ENCODE peak calls at places on chromosomes 7 and 10, in six cellular contexts. One of them, this sample, is unnamed.

GRCh38 chr7:36871355-36871738 is 147.1 kb upstream of the AOAH start:
- DNase-seq in left ventricle myocardium inferior: no peak
- DNase-seq in cardiac fibroblast: no peak
- DNase-seq in body of pancreas: no peak
- DNase-seq in choroid plexus epithelial cell: no peak
- DNase-seq in heart left ventricle: no peak
- DNase-seq in this sample: no peak

GRCh38 chr10:24731942-24732341 is 8.3 kb upstream of the ARHGAP21 start:
- DNase-seq in body of pancreas: no peak
- DNase-seq in left ventricle myocardium inferior: no peak
- DNase-seq in choroid plexus epithelial cell: no peak
- DNase-seq in cardiac fibroblast: no peak
- DNase-seq in heart left ventricle: no peak
- DNase-seq in this sample: no peak

GRCh38 chr7:144526912-144527610 is 123.6 kb upstream of the NOBOX start:
- DNase-seq in left ventricle myocardium inferior: no peak
- DNase-seq in body of pancreas: no peak
- DNase-seq in cardiac fibroblast: no peak
- DNase-seq in heart left ventricle: no peak
- DNase-seq in choroid plexus epithelial cell: no peak
- DNase-seq in this sample: no peak

GRCh38 chr7:111025013-111025412 is 65.9 kb upstream of the LRRN3 start:
- DNase-seq in heart left ventricle: no peak
- DNase-seq in left ventricle myocardium inferior: no peak
- DNase-seq in cardiac fibroblast: no peak
- DNase-seq in body of pancreas: no peak
- DNase-seq in choroid plexus epithelial cell: no peak
- DNase-seq in this sample: no peak

GRCh38 chr10:124172241-124172661 is 78.9 kb upstream of the CHST15 start:
- DNase-seq in heart left ventricle: no peak
- DNase-seq in choroid plexus epithelial cell: no peak
- DNase-seq in cardiac fibroblast: peak; percentile 64
- DNase-seq in body of pancreas: no peak
- DNase-seq in left ventricle myocardium inferior: no peak
- DNase-seq in this sample: no peak

GRCh38 chr10:3886666-3887251 is 101.8 kb upstream of the KLF6 start:
- DNase-seq in choroid plexus epithelial cell: peak; percentile 99
- DNase-seq in heart left ventricle: peak; percentile 62
- DNase-seq in body of pancreas: peak; percentile 69
- DNase-seq in cardiac fibroblast: peak; percentile 93
- DNase-seq in left ventricle myocardium inferior: no peak
- DNase-seq in this sample: no peak

GRCh38 chr10:119237722-119238436 is 30.5 kb downstream of the GRK5 start:
- DNase-seq in cardiac fibroblast: no peak
- DNase-seq in left ventricle myocardium inferior: no peak
- DNase-seq in heart left ventricle: peak; percentile 45
- DNase-seq in body of pancreas: no peak
- DNase-seq in choroid plexus epithelial cell: no peak
- DNase-seq in this sample: no peak

GRCh38 chr10:122301811-122302115 is 30.7 kb downstream of the BTBD16 start:
- DNase-seq in body of pancreas: no peak
- DNase-seq in choroid plexus epithelial cell: no peak
- DNase-seq in left ventricle myocardium inferior: no peak
- DNase-seq in heart left ventricle: no peak
- DNase-seq in cardiac fibroblast: no peak
- DNase-seq in this sample: no peak

GRCh38 chr7:148264933-148265557 is 325.5 kb upstream of the C7orf33 start:
- DNase-seq in left ventricle myocardium inferior: no peak
- DNase-seq in choroid plexus epithelial cell: peak; percentile 66
- DNase-seq in body of pancreas: peak; percentile 21
- DNase-seq in heart left ventricle: no peak
- DNase-seq in cardiac fibroblast: peak; percentile 46
- DNase-seq in this sample: no peak

GRCh38 chr10:106917452-106918055 is 247.0 kb downstream of the SORCS1 start:
- DNase-seq in heart left ventricle: peak; percentile 47
- DNase-seq in choroid plexus epithelial cell: no peak
- DNase-seq in cardiac fibroblast: no peak
- DNase-seq in body of pancreas: peak; percentile 43
- DNase-seq in left ventricle myocardium inferior: no peak
- DNase-seq in this sample: no peak

GRCh38 chr7:133530682-133531081 is 277.8 kb downstream of the EXOC4 start:
- DNase-seq in left ventricle myocardium inferior: no peak
- DNase-seq in cardiac fibroblast: peak; percentile 92
- DNase-seq in heart left ventricle: no peak
- DNase-seq in choroid plexus epithelial cell: peak; percentile 90
- DNase-seq in body of pancreas: no peak
- DNase-seq in this sample: no peak

GRCh38 chr7:157855016-157855415 is 518.2 kb downstream of the DNAJB6 start:
- DNase-seq in heart left ventricle: no peak
- DNase-seq in choroid plexus epithelial cell: no peak
- DNase-seq in body of pancreas: no peak
- DNase-seq in left ventricle myocardium inferior: no peak
- DNase-seq in cardiac fibroblast: no peak
- DNase-seq in this sample: no peak

GRCh38 chr7:93551063-93551895 is 23.2 kb downstream of the CALCR start:
- DNase-seq in cardiac fibroblast: peak; percentile 69
- DNase-seq in body of pancreas: no peak
- DNase-seq in left ventricle myocardium inferior: no peak
- DNase-seq in choroid plexus epithelial cell: peak; percentile 82
- DNase-seq in heart left ventricle: no peak
- DNase-seq in this sample: no peak

GRCh38 chr7:158273138-158273651 is 314.4 kb downstream of the PTPRN2 start:
- DNase-seq in body of pancreas: no peak
- DNase-seq in heart left ventricle: no peak
- DNase-seq in left ventricle myocardium inferior: no peak
- DNase-seq in cardiac fibroblast: no peak
- DNase-seq in choroid plexus epithelial cell: no peak
- DNase-seq in this sample: no peak

GRCh38 chr10:89242840-89243586 is 8.6 kb downstream of the LIPA start:
- DNase-seq in heart left ventricle: no peak
- DNase-seq in left ventricle myocardium inferior: no peak
- DNase-seq in body of pancreas: no peak
- DNase-seq in choroid plexus epithelial cell: peak; percentile 49
- DNase-seq in cardiac fibroblast: no peak
- DNase-seq in this sample: no peak

GRCh38 chr7:143492043-143492471 is 14.4 kb downstream of the TAS2R41 start:
- DNase-seq in left ventricle myocardium inferior: no peak
- DNase-seq in choroid plexus epithelial cell: peak; percentile 95
- DNase-seq in cardiac fibroblast: peak; percentile 48
- DNase-seq in body of pancreas: no peak
- DNase-seq in heart left ventricle: no peak
- DNase-seq in this sample: no peak

GRCh38 chr10:117221156-117221711 is 19.7 kb upstream of the SLC18A2 start:
- DNase-seq in cardiac fibroblast: no peak
- DNase-seq in heart left ventricle: no peak
- DNase-seq in choroid plexus epithelial cell: no peak
- DNase-seq in left ventricle myocardium inferior: no peak
- DNase-seq in body of pancreas: no peak
- DNase-seq in this sample: no peak

DNA sequence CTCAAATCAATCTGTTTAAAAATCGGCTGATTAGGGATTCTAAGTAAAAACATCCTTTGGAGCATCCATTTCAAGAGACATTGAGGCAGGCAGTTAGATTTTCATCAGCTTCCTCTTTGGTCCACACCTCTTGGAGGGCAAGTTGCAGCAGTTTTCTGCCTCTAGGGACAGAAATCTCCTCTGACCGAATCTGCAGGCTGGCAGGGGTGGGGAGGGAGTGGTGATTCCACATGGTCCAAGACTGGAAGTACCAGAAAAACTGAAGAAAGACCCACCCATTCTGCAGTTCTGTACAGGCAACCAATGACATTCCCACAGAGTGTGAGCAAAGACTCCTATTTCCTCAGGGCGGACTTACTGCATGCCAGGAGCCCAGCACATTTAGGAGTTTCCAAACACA is 29.0 kb downstream of the FGFBP3 start:
- DNase-seq in heart left ventricle: no peak
- DNase-seq in choroid plexus epithelial cell: no peak
- DNase-seq in body of pancreas: no peak
- DNase-seq in cardiac fibroblast: peak; percentile 32
- DNase-seq in left ventricle myocardium inferior: no peak
- DNase-seq in this sample: no peak
- TF ChIP-seq CTCF in heart left ventricle: no peak
- TF ChIP-seq CTCF in choroid plexus epithelial cell: no peak
- TF ChIP-seq CTCF in body of pancreas: no peak
- TF ChIP-seq CTCF in cardiac fibroblast: no peak
- TF ChIP-seq CTCF in left ventricle myocardium inferior: no peak
- TF ChIP-seq CTCF in this sample: no peak

GRCh38 chr7:136006208-136006607 is 29.0 kb upstream of the MTPN start:
- DNase-seq in cardiac fibroblast: no peak
- DNase-seq in body of pancreas: no peak
- DNase-seq in left ventricle myocardium inferior: no peak
- DNase-seq in heart left ventricle: no peak
- DNase-seq in choroid plexus epithelial cell: no peak
- DNase-seq in this sample: no peak

GRCh38 chr7:136004083-136004482 is 26.9 kb upstream of the MTPN start:
- DNase-seq in cardiac fibroblast: no peak
- DNase-seq in left ventricle myocardium inferior: no peak
- DNase-seq in choroid plexus epithelial cell: no peak
- DNase-seq in body of pancreas: no peak
- DNase-seq in heart left ventricle: no peak
- DNase-seq in this sample: no peak

GRCh38 chr7:136012238-136012637 is 35.1 kb upstream of the MTPN start:
- DNase-seq in left ventricle myocardium inferior: no peak
- DNase-seq in body of pancreas: no peak
- DNase-seq in cardiac fibroblast: no peak
- DNase-seq in choroid plexus epithelial cell: no peak
- DNase-seq in heart left ventricle: no peak
- DNase-seq in this sample: no peak

GRCh38 chr7:136014659-136015058 is 37.5 kb upstream of the MTPN start:
- DNase-seq in body of pancreas: no peak
- DNase-seq in heart left ventricle: no peak
- DNase-seq in choroid plexus epithelial cell: no peak
- DNase-seq in left ventricle myocardium inferior: no peak
- DNase-seq in cardiac fibroblast: no peak
- DNase-seq in this sample: no peak

GRCh38 chr7:136009488-136010079 is 32.4 kb upstream of the MTPN start:
- DNase-seq in left ventricle myocardium inferior: no peak
- DNase-seq in cardiac fibroblast: peak; percentile 70
- DNase-seq in body of pancreas: no peak
- DNase-seq in heart left ventricle: no peak
- DNase-seq in choroid plexus epithelial cell: peak; percentile 71
- DNase-seq in this sample: no peak
- TF ChIP-seq CTCF in left ventricle myocardium inferior: peak; percentile 83
- TF ChIP-seq CTCF in cardiac fibroblast: peak; percentile 53
- TF ChIP-seq CTCF in body of pancreas: peak; percentile 46
- TF ChIP-seq CTCF in heart left ventricle: peak; percentile 77
- TF ChIP-seq CTCF in choroid plexus epithelial cell: peak; percentile 59
- TF ChIP-seq CTCF in this sample: peak; percentile 92

GRCh38 chr10:49512121-49512809 is 26.7 kb downstream of the ERCC6 start:
- DNase-seq in heart left ventricle: no peak
- DNase-seq in left ventricle myocardium inferior: no peak
- DNase-seq in body of pancreas: peak; percentile 22
- DNase-seq in choroid plexus epithelial cell: peak; percentile 67
- DNase-seq in cardiac fibroblast: peak; percentile 62
- DNase-seq in this sample: no peak
- TF ChIP-seq CTCF in heart left ventricle: peak; percentile 49
- TF ChIP-seq CTCF in left ventricle myocardium inferior: peak; percentile 67
- TF ChIP-seq CTCF in body of pancreas: peak; percentile 62
- TF ChIP-seq CTCF in choroid plexus epithelial cell: peak; percentile 75
- TF ChIP-seq CTCF in cardiac fibroblast: peak; percentile 66
- TF ChIP-seq CTCF in this sample: peak; percentile 71

DNA sequence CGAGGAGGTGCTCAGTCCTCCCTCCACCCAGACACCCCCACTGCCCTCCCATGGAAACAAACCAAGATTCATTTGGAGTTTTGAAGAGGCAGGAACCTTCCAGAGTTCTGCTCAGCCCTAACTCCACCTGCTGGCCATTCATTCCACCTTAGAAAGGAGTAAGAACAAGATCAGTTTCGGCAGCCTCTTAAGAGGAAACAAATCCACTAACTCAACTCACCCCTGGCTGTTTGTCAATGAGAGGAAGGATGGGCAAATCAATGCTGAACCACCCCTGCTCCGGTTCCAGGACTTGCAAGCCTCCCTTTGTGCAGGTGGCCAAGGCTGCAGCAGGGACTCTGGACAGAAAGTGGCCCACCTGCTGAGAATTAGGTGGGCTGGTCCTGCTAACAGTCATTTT is 26.2 kb downstream of the CCDC3 start:
- DNase-seq in body of pancreas: no peak
- DNase-seq in heart left ventricle: no peak
- DNase-seq in choroid plexus epithelial cell: peak; percentile 57
- DNase-seq in cardiac fibroblast: no peak
- DNase-seq in left ventricle myocardium inferior: no peak
- DNase-seq in this sample: no peak
- TF ChIP-seq CTCF in body of pancreas: no peak
- TF ChIP-seq CTCF in heart left ventricle: no peak
- TF ChIP-seq CTCF in choroid plexus epithelial cell: peak; percentile 67
- TF ChIP-seq CTCF in cardiac fibroblast: no peak
- TF ChIP-seq CTCF in left ventricle myocardium inferior: peak; percentile 8
- TF ChIP-seq CTCF in this sample: no peak

DNA sequence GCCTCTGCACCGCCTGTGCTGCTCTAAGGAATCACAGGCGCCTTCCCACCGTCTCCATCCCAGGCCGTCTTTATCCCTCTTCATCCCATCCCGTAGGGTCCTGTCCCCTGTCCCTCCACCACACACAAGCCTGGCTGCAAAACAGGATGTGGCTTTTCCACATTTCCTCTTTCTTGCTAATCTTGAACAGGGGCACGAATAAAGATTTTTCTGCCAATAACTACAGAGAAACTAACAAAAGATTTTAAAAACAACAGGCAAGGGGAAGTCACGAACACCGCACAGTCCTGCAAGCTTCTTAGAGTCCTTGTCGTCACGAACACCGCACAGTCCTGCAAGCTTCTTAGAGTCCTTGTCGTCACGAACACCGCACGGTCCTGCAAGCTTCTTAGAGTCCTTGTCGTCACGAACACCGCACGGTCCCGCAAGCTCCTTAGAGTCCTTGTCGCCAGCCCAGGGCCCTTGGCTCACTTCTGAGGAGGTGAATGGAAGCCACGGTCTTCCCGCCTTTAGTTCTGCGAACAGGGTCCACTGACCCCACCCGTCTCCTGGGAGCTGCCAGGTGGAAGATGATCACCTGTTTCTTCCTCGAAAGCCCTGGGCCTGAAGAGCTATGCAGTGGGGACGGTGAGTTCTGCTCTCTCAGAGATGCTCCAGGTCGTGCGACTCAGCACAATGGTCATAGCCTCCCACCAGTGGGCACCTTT is 10.3 kb upstream of the INSIG1 start:
- DNase-seq in body of pancreas: no peak
- DNase-seq in heart left ventricle: no peak
- DNase-seq in cardiac fibroblast: no peak
- DNase-seq in left ventricle myocardium inferior: no peak
- DNase-seq in choroid plexus epithelial cell: no peak
- DNase-seq in this sample: no peak
- TF ChIP-seq CTCF in body of pancreas: no peak
- TF ChIP-seq CTCF in heart left ventricle: no peak
- TF ChIP-seq CTCF in cardiac fibroblast: no peak
- TF ChIP-seq CTCF in left ventricle myocardium inferior: no peak
- TF ChIP-seq CTCF in choroid plexus epithelial cell: no peak
- TF ChIP-seq CTCF in this sample: no peak

GRCh38 chr7:6423942-6424701 is 23.6 kb downstream of the DAGLB start:
- DNase-seq in choroid plexus epithelial cell: peak; percentile 38
- DNase-seq in heart left ventricle: no peak
- DNase-seq in body of pancreas: no peak
- DNase-seq in cardiac fibroblast: no peak
- DNase-seq in left ventricle myocardium inferior: no peak
- DNase-seq in this sample: peak; percentile 44
- TF ChIP-seq CTCF in choroid plexus epithelial cell: peak; percentile 39
- TF ChIP-seq CTCF in heart left ventricle: no peak
- TF ChIP-seq CTCF in body of pancreas: no peak
- TF ChIP-seq CTCF in cardiac fibroblast: no peak
- TF ChIP-seq CTCF in left ventricle myocardium inferior: no peak
- TF ChIP-seq CTCF in this sample: no peak

This sample was measured in glutamatergic neuron.